ENCODE peak calls at places on chromosomes 11 and 22, in eight cellular contexts. C is C1 segment of cervical spinal cord; R is stimulated activated naive CD4-positive, alpha-beta T cell; E is SW 1271; O is fibroblast of mammary gland; W is stimulated activated CD8-positive, alpha-beta memory T cell treated with anti-CD3 and anti-CD28 coated beads, Interleukin-4, amount 100 ng/mL, for 24 hours; I is AG20443; G is cardiac muscle cell. X is an unnamed sample.

GRCh38 chr11:107359701-107360100 is 97.9 kb downstream of the CWF19L2 start:
- DNase-seq in C (no peak), R (no peak), E (no peak), O (peak), W (no peak), I (no peak), G (no peak), X (no peak)

GRCh38 chr22:49712195-49712791 is 115.4 kb downstream of the BRD1 start:
- DNase-seq in C (no peak), R (no peak), E (no peak), O (no peak), W (no peak), I (peak), G (peak), X (no peak)

GRCh38 chr11:12321217-12321937 is 56.0 kb upstream of the PARVA start:
- DNase-seq in C (no peak), R (no peak), E (no peak), O (no peak), W (no peak), I (no peak), G (no peak), X (no peak)

GRCh38 chr11:114180301-114181055 is 115.7 kb upstream of the NNMT start:
- DNase-seq in C (peak), R (no peak), E (no peak), O (peak), W (no peak), I (peak), G (peak), X (no peak)

GRCh38 chr22:24271406-24271760 is 752 bp downstream of the SPECC1L start:
- DNase-seq in C (no peak), R (no peak), E (no peak), O (peak), W (no peak), I (no peak), G (peak), X (no peak)

GRCh38 chr22:41687901-41688364 is 734 bp downstream of the SNU13 start:
- DNase-seq in C (no peak), R (peak), E (no peak), O (peak), W (no peak), I (peak), G (peak), X (no peak)

GRCh38 chr22:47659467-47660302 is 897.2 kb downstream of the TBC1D22A start:
- DNase-seq in C (no peak), R (no peak), E (no peak), O (no peak), W (no peak), I (no peak), G (no peak), X (no peak)

GRCh38 chr22:50613291-50613981 is 12.8 kb downstream of the MAPK8IP2 start:
- DNase-seq in C (no peak), R (no peak), E (no peak), O (peak), W (no peak), I (peak), G (peak), X (no peak)

GRCh38 chr22:32480238-32480637 is 5.6 kb downstream of the FBXO7 start:
- DNase-seq in C (no peak), R (no peak), E (no peak), O (no peak), W (no peak), I (no peak), G (no peak), X (no peak)

GRCh38 chr22:20524004-20524481 is 16.6 kb downstream of the MED15 start:
- DNase-seq in C (no peak), R (no peak), E (no peak), O (no peak), W (no peak), I (no peak), G (no peak), X (no peak)

GRCh38 chr22:45878051-45878764 is 98.8 kb downstream of the WNT7B start:
- DNase-seq in C (no peak), R (no peak), E (no peak), O (no peak), W (no peak), I (no peak), G (no peak), X (no peak)

GRCh38 chr11:118343248-118343647 is 743 bp upstream of the CD3D start:
- DNase-seq in C (no peak), R (no peak), E (no peak), O (no peak), W (no peak), I (no peak), G (no peak), X (no peak)

GRCh38 chr11:90124946-90125345 is 9.5 kb upstream of the NAALAD2 start:
- DNase-seq in C (no peak), R (no peak), E (no peak), O (no peak), W (no peak), I (no peak), G (no peak), X (no peak)

GRCh38 chr11:89491141-89491690 is at the start of gene NOX4:
- DNase-seq in C (peak), R (no peak), E (no peak), O (peak), W (no peak), I (peak), G (peak), X (peak)

GRCh38 chr11:68016161-68016903 is 6.2 kb downstream of the ALDH3B1 start:
- DNase-seq in C (no peak), R (no peak), E (no peak), O (no peak), W (no peak), I (no peak), G (no peak), X (no peak)

GRCh38 chr11:128687321-128687720 is 6.6 kb upstream of the FLI1 start:
- DNase-seq in C (no peak), R (no peak), E (no peak), O (no peak), W (no peak), I (peak), G (peak), X (no peak)

GRCh38 chr11:112298535-112298934 is 37.9 kb upstream of the PLET1 start:
- DNase-seq in C (peak), R (no peak), E (no peak), O (no peak), W (no peak), I (no peak), G (no peak), X (no peak)

GRCh38 chr22:30325724-30326703 is 727 bp downstream of the TBC1D10A start:
- DNase-seq in C (no peak), R (no peak), E (no peak), O (no peak), W (no peak), I (peak), G (no peak), X (no peak)

GRCh38 chr11:107675902-107676301 is 36.0 kb downstream of the SLN start:
- DNase-seq in C (no peak), R (no peak), E (no peak), O (no peak), W (no peak), I (no peak), G (no peak), X (no peak)

GRCh38 chr11:5689551-5689983 is at the start of gene TRIM22:
- DNase-seq in C (peak), R (peak), E (no peak), O (peak), W (no peak), I (peak), G (peak), X (peak)

GRCh38 chr22:35629406-35630234 is 12.5 kb upstream of the MB start:
- DNase-seq in C (no peak), R (no peak), E (peak), O (peak), W (peak), I (peak), G (peak), X (peak)

GRCh38 chr11:128691802-128692749 is 1.8 kb upstream of the FLI1 start:
- DNase-seq in C (no peak), R (no peak), E (no peak), O (no peak), W (no peak), I (no peak), G (no peak), X (no peak)

GRCh38 chr11:66868726-66869291 is 11.9 kb downstream of the LRFN4 start:
- DNase-seq in C (no peak), R (peak), E (no peak), O (no peak), W (peak), I (no peak), G (no peak), X (no peak)

GRCh38 chr22:25072406-25072805 is 119.9 kb downstream of the KIAA1671 start:
- DNase-seq in C (no peak), R (no peak), E (no peak), O (no peak), W (no peak), I (no peak), G (no peak), X (no peak)

GRCh38 chr11:38791346-38791961 is 2193.4 kb upstream of the RAG2 start:
- DNase-seq in C (no peak), R (no peak), E (no peak), O (peak), W (no peak), I (peak), G (peak), X (peak)

GRCh38 chr11:87754685-87755084 is 420.6 kb downstream of the RAB38 start:
- DNase-seq in C (no peak), R (no peak), E (no peak), O (no peak), W (no peak), I (no peak), G (no peak), X (no peak)

GRCh38 chr11:43282607-43283440 is 29.0 kb upstream of the API5 start:
- DNase-seq in C (peak), R (no peak), E (no peak), O (peak), W (peak), I (peak), G (peak), X (no peak)

X was measured in pulmonary artery endothelial cell.